ENCODE peak calls at places on chromosomes 7 and 10, in four cellular contexts. One of them, this sample, is unnamed.

GRCh38 chr7:146002431-146003078 is 114.0 kb upstream of the CNTNAP2 start:
- DNase-seq in H1: no peak
- DNase-seq in IMR-90: no peak
- DNase-seq in H9: no peak
- DNase-seq in this sample: peak

GRCh38 chr7:130990178-130990832 is 256.3 kb upstream of the KLF14 start:
- DNase-seq in H9: no peak
- DNase-seq in H1: no peak
- DNase-seq in IMR-90: no peak
- DNase-seq in this sample: no peak

GRCh38 chr10:3898821-3899220 is 113.8 kb upstream of the KLF6 start:
- DNase-seq in H1: no peak
- DNase-seq in H9: no peak
- DNase-seq in IMR-90: no peak
- DNase-seq in this sample: no peak

GRCh38 chr7:155741805-155742204 is 70.5 kb downstream of the SHH start:
- DNase-seq in H9: no peak
- DNase-seq in IMR-90: no peak
- DNase-seq in H1: no peak
- DNase-seq in this sample: no peak

GRCh38 chr7:50220280-50220679 is 84.2 kb upstream of the IKZF1 start:
- DNase-seq in H9: no peak
- DNase-seq in H1: no peak
- DNase-seq in IMR-90: no peak
- DNase-seq in this sample: no peak

GRCh38 chr10:79336739-79337138 is 10.5 kb upstream of the PPIF start:
- DNase-seq in H9: peak
- DNase-seq in H1: no peak
- DNase-seq in IMR-90: no peak
- DNase-seq in this sample: peak

GRCh38 chr7:100220833-100221718 is 1.3 kb downstream of the PVRIG start:
- DNase-seq in IMR-90: no peak
- DNase-seq in H9: no peak
- DNase-seq in H1: no peak
- DNase-seq in this sample: no peak

GRCh38 chr7:100575746-100576383 is 2.2 kb upstream of the SAP25 start:
- DNase-seq in IMR-90: no peak
- DNase-seq in H9: peak
- DNase-seq in H1: peak
- DNase-seq in this sample: no peak

GRCh38 chr7:12715372-12716133 is 28.1 kb downstream of the ARL4A start:
- DNase-seq in H9: peak
- DNase-seq in H1: peak
- DNase-seq in IMR-90: peak
- DNase-seq in this sample: peak

GRCh38 chr7:87600130-87601124 is at the start of gene ABCB1:
- DNase-seq in IMR-90: peak
- DNase-seq in H1: peak
- DNase-seq in H9: peak
- DNase-seq in this sample: peak

GRCh38 chr10:27794157-27794556 is 48.5 kb upstream of the MKX start:
- DNase-seq in H1: no peak
- DNase-seq in IMR-90: peak
- DNase-seq in H9: no peak
- DNase-seq in this sample: peak

GRCh38 chr7:155469311-155470185 is 11.6 kb downstream of the EN2 start:
- DNase-seq in H1: peak
- DNase-seq in IMR-90: no peak
- DNase-seq in H9: no peak
- DNase-seq in this sample: no peak

GRCh38 chr10:127123626-127124025 is 72.8 kb downstream of the INSYN2A start:
- DNase-seq in H9: no peak
- DNase-seq in IMR-90: no peak
- DNase-seq in H1: no peak
- DNase-seq in this sample: no peak

GRCh38 chr7:112898432-112899290 is 108.5 kb upstream of the TMEM168 start:
- DNase-seq in H1: peak
- DNase-seq in IMR-90: peak
- DNase-seq in H9: peak
- DNase-seq in this sample: peak

GRCh38 chr10:130418731-130419130 is 282.5 kb downstream of the GLRX3 start:
- DNase-seq in H1: no peak
- DNase-seq in IMR-90: no peak
- DNase-seq in H9: peak
- DNase-seq in this sample: no peak

GRCh38 chr10:29736325-29737208 is 101.8 kb upstream of the SVIL start:
- DNase-seq in H1: peak
- DNase-seq in H9: peak
- DNase-seq in IMR-90: peak
- DNase-seq in this sample: peak

GRCh38 chr10:79411546-79412495 is 33.6 kb downstream of the ZCCHC24 start:
- DNase-seq in H9: no peak
- DNase-seq in H1: no peak
- DNase-seq in IMR-90: no peak
- DNase-seq in this sample: no peak

GRCh38 chr10:71766717-71767419 is 6.5 kb downstream of the VSIR start:
- DNase-seq in IMR-90: peak
- DNase-seq in H1: no peak
- DNase-seq in H9: no peak
- DNase-seq in this sample: peak

GRCh38 chr10:28730031-28730778 is 52.9 kb downstream of the BAMBI start:
- DNase-seq in H9: no peak
- DNase-seq in IMR-90: peak
- DNase-seq in H1: no peak
- DNase-seq in this sample: no peak

GRCh38 chr10:111756541-111757061 is 427.0 kb downstream of the GPAM start:
- DNase-seq in H1: peak
- DNase-seq in H9: peak
- DNase-seq in IMR-90: no peak
- DNase-seq in this sample: peak

DNA sequence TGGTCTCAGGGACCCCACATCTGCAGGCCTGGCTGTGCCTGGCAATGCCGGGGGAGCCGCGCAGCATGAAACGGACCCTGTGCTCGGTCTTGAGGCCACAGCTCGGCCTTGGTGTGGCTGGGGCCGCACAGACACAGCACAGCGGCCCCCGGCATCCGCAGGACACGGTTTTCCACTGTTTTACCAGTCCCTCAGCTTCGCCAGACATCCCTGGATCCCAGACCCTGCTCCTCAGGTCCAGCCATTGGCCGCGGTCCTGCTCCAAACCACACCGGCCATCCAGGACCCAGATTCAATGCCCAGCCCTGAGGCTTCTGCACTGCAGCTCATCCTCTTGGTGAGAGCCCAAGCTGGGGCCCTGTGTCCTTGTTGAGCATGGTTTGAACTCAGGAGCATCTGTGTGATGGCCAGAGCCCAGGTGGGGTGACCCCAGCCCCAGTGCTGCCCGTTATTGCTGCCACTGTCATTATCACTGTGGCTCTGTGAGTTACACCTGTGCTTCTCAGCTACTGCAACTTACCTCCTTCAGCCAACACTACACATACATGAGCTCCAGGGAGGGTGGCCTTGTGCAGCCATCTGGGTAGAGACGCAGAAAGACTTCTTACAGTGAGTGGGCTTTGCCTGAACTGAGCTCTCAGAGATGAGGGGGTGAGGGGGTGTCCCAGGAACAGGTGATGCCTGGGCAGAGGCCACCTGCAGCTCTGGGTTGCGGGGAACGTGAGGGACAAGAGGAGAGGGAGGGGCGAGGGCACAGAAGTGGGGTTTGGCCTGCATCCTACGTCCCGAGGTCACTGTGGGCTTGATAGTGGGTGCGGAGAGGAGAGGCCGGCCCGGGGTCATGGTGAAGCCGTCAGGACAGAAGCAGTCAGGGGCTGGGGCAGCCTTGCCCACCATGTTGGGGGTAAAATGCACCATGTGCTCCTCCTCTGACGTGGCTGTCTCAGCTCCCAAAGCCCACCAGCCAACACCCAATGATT is 567.6 kb downstream of the PTPRN2 start:
- DNase-seq in H9: no peak
- DNase-seq in H1: no peak
- DNase-seq in IMR-90: no peak
- DNase-seq in this sample: no peak
- H3K56ac ChIP-seq in H9: no peak
- H3K56ac ChIP-seq in H1: no peak
- H3K56ac ChIP-seq in IMR-90: no peak
- H3K56ac ChIP-seq in this sample: no peak

GRCh38 chr7:92528958-92529264 is 316 bp downstream of the RBM48 start:
- DNase-seq in IMR-90: no peak
- DNase-seq in H1: no peak
- DNase-seq in H9: no peak
- DNase-seq in this sample: no peak
- H3K18ac ChIP-seq in IMR-90: peak
- H3K18ac ChIP-seq in H1: peak
- H3K18ac ChIP-seq in H9: peak
- H3K18ac ChIP-seq in this sample: no peak

GRCh38 chr10:21065621-21066248 is 168.6 kb upstream of the NEBL start:
- DNase-seq in IMR-90: no peak
- DNase-seq in H9: no peak
- DNase-seq in H1: no peak
- DNase-seq in this sample: no peak

GRCh38 chr10:21068025-21068656 is 171.0 kb upstream of the NEBL start:
- DNase-seq in IMR-90: no peak
- DNase-seq in H9: no peak
- DNase-seq in H1: no peak
- DNase-seq in this sample: no peak

GRCh38 chr10:21069278-21069677 is 172.2 kb upstream of the NEBL start:
- DNase-seq in IMR-90: no peak
- DNase-seq in H1: no peak
- DNase-seq in H9: no peak
- DNase-seq in this sample: no peak

GRCh38 chr10:21071001-21071673 is 174.0 kb upstream of the NEBL start:
- DNase-seq in IMR-90: no peak
- DNase-seq in H1: no peak
- DNase-seq in H9: no peak
- DNase-seq in this sample: no peak

DNA sequence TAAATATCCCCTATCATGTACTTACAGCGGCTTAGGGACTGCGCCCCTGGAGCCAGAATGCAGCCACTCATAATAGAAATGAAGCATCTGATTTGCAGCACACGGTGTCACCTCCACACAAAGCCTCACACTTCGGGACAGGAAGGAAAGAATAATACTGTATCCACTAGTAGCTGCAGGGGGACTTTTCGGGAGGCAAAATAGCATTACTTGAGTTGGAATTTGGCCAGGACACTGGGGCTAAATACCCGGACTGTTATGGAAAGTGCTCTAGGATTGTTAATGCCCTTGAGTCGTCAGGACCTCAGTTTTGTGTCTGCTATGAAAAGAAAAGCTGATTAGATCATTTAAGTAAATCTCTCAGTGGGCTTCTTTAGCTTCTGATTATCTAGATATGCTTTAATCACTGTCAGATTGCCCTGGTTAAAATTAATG is 172.8 kb upstream of the NEBL start:
- DNase-seq in H9: no peak
- DNase-seq in IMR-90: no peak
- DNase-seq in H1: no peak
- DNase-seq in this sample: peak
- H3K56ac ChIP-seq in H9: no peak
- H3K56ac ChIP-seq in IMR-90: no peak
- H3K56ac ChIP-seq in H1: no peak
- H3K56ac ChIP-seq in this sample: no peak

GRCh38 chr10:42996588-42996987 is 80.3 kb upstream of the RET start:
- DNase-seq in IMR-90: no peak
- DNase-seq in H9: no peak
- DNase-seq in H1: no peak
- DNase-seq in this sample: no peak
- H3K18ac ChIP-seq in IMR-90: no peak
- H3K18ac ChIP-seq in H9: no peak
- H3K18ac ChIP-seq in H1: no peak
- H3K18ac ChIP-seq in this sample: no peak

GRCh38 chr10:78223088-78223487 is 189.4 kb downstream of the RPS24 start:
- DNase-seq in H9: no peak
- DNase-seq in IMR-90: no peak
- DNase-seq in H1: no peak
- DNase-seq in this sample: no peak
- H3K56ac ChIP-seq in H9: no peak
- H3K56ac ChIP-seq in IMR-90: no peak
- H3K56ac ChIP-seq in H1: no peak
- H3K56ac ChIP-seq in this sample: no peak

GRCh38 chr7:46568420-46569116 is 647.5 kb upstream of the IGFBP3 start:
- DNase-seq in IMR-90: no peak
- DNase-seq in H1: no peak
- DNase-seq in H9: no peak
- DNase-seq in this sample: no peak
- H3K18ac ChIP-seq in IMR-90: peak
- H3K18ac ChIP-seq in H1: no peak
- H3K18ac ChIP-seq in H9: no peak
- H3K18ac ChIP-seq in this sample: no peak

GRCh38 chr10:69861251-69862240 is 59.8 kb downstream of the COL13A1 start:
- DNase-seq in H1: no peak
- DNase-seq in H9: no peak
- DNase-seq in IMR-90: peak
- DNase-seq in this sample: peak
- H3K56ac ChIP-seq in H1: no peak
- H3K56ac ChIP-seq in H9: no peak
- H3K56ac ChIP-seq in IMR-90: no peak
- H3K56ac ChIP-seq in this sample: peak

DNA sequence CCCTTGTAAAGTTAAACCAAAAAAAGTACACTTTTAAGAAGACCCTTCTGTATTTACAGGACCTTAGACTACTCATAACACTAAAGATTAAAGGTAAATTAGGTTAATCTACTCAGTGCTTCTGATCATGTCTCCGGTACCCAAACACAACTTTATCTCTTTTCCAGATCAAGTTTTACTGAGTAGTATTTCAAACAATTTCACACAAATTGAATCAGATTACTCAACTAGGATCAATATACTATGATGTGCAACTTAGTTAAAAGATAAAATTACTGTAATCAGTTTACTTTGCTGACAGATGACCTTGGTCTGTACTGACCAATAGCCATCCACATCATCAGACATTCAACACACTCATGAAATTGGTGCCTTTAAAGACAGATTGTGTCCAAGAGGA is 191.4 kb downstream of the SEMA3A start:
- DNase-seq in H1: no peak
- DNase-seq in H9: no peak
- DNase-seq in IMR-90: no peak
- DNase-seq in this sample: no peak
- H3K18ac ChIP-seq in H1: no peak
- H3K18ac ChIP-seq in H9: no peak
- H3K18ac ChIP-seq in IMR-90: no peak
- H3K18ac ChIP-seq in this sample: no peak

This sample was measured in mesendoderm.